ENCODE peak calls at places on chromosomes 11 and 22, in eight cellular contexts. P, N, C, V, H, B, F and L are unnamed samples.

GRCh38 chr11:121591405-121592033 is 138.8 kb upstream of the SORL1-AS1 start:
- DNase-seq in P (peak; percentile 62), V (peak; percentile 88), B (no peak), C (peak; percentile 80), F (peak; percentile 47), N (peak; percentile 72), H (no peak), L (peak; percentile 47)

GRCh38 chr22:30310881-30311771 is 15.6 kb downstream of the TBC1D10A start:
- DNase-seq in H (peak; percentile 89), N (no peak), C (no peak), F (peak; percentile 91), V (peak; percentile 22), P (peak; percentile 69), B (peak; percentile 89), L (peak; percentile 94)

GRCh38 chr11:2575611-2576051 is 124.2 kb downstream of the KCNQ1OT1 start:
- DNase-seq in C (no peak), B (peak; percentile 40), P (no peak), H (peak; percentile 43), N (no peak), F (peak; percentile 12), V (no peak), L (no peak)

GRCh38 chr11:14783788-14784187 is 108.2 kb downstream of the CYP2R1 start:
- DNase-seq in C (no peak), H (no peak), V (no peak), P (no peak), N (no peak), F (no peak), B (no peak), L (no peak)

GRCh38 chr22:20412474-20413216 is 18.7 kb downstream of the ZNF74 start:
- DNase-seq in H (no peak), F (no peak), V (no peak), B (no peak), N (no peak), P (no peak), C (no peak), L (no peak)

GRCh38 chr11:63813035-63813562 is at the start of gene SPINDOC:
- DNase-seq in V (peak; percentile 58), C (peak; percentile 43), B (peak; percentile 91), P (peak; percentile 67), F (peak; percentile 85), H (peak; percentile 93), N (no peak), L (peak; percentile 81)

GRCh38 chr11:117316197-117316961 is at the start of gene BACE1:
- DNase-seq in F (peak; percentile 87), B (peak; percentile 92), P (peak; percentile 79), C (peak; percentile 67), N (peak; percentile 60), H (peak; percentile 91), V (peak; percentile 82), L (peak; percentile 89)

GRCh38 chr11:65536412-65537295 is 11.8 kb downstream of the SCYL1 start:
- DNase-seq in V (no peak), C (no peak), H (no peak), N (no peak), B (no peak), P (no peak), F (no peak), L (no peak)

GRCh38 chr11:71425851-71426250 is 22.3 kb downstream of the DHCR7 start:
- DNase-seq in B (no peak), C (no peak), V (no peak), N (no peak), H (no peak), P (no peak), F (no peak), L (no peak)

GRCh38 chr11:1371026-1371325 is 18.8 kb upstream of the BRSK2 start:
- DNase-seq in H (no peak), F (no peak), V (no peak), N (no peak), P (no peak), C (no peak), B (peak; percentile 61), L (no peak)

GRCh38 chr11:34809191-34810106 is 106.7 kb downstream of the APIP start:
- DNase-seq in C (peak; percentile 31), N (no peak), F (no peak), P (no peak), H (no peak), B (no peak), V (peak; percentile 11), L (peak; percentile 31)

GRCh38 chr11:72328366-72329224 is 84.6 kb upstream of the PHOX2A start:
- DNase-seq in B (no peak), F (no peak), H (no peak), V (peak; percentile 57), N (no peak), P (no peak), C (no peak), L (no peak)

GRCh38 chr22:47337161-47337621 is 574.7 kb downstream of the TBC1D22A start:
- DNase-seq in F (peak; percentile 49), C (peak; percentile 40), B (no peak), H (no peak), V (peak; percentile 54), P (peak; percentile 93), N (peak; percentile 39), L (peak; percentile 91)

GRCh38 chr11:126336646-126337045 is 18.8 kb upstream of the ST3GAL4 start:
- DNase-seq in N (no peak), B (no peak), C (no peak), P (no peak), H (peak; percentile 52), F (peak; percentile 24), V (peak; percentile 39), L (no peak)

GRCh38 chr11:76234704-76235232 is 28.5 kb upstream of the WNT11 start:
- DNase-seq in P (peak; percentile 47), C (no peak), V (no peak), N (no peak), B (peak; percentile 84), H (peak; percentile 84), F (peak; percentile 80), L (no peak)

GRCh38 chr11:3218483-3219280 is at the start of gene MRGPRG:
- DNase-seq in F (peak; percentile 26), B (peak; percentile 58), V (no peak), C (no peak), N (no peak), P (no peak), H (peak; percentile 43), L (no peak)

DNA sequence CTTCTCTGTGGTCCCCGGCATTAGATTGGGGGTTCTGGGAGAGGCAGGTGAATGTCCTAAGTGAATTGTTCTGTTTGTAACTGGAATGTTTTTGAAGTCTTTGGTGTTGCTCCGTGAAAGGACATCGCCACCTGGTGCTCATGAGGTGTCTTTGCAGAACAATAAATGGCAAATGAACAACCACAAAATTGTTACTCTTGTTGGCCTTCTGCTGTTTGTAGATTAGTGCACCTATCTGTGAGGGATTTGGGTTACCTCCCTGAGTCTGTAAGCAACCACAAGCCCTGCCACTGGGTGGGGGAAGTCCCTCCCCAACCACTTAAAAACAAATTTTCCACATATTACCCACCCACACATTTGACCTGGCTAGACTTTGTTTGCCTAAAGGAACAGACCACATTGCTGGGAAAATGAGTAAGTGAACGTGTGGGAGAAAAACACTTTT is 4.7 kb downstream of the MPEG1 start:
- DNase-seq in P (peak; percentile 45), B (no peak), N (no peak), C (peak; percentile 83), V (peak; percentile 86), H (peak; percentile 55), F (peak; percentile 44), L (peak; percentile 51)
- H3K4me3 ChIP-seq in P (no peak overlapping the region), B (no peak overlapping the region), N (no peak overlapping the region), C (no peak overlapping the region), V (no peak overlapping the region), H (no peak overlapping the region), F (no peak overlapping the region), L (no peak overlapping the region)

GRCh38 chr11:73649206-73649605 is 2.8 kb downstream of the PLEKHB1 start:
- DNase-seq in F (no peak), H (no peak), B (no peak), P (no peak), V (no peak), C (no peak), N (no peak), L (no peak)

GRCh38 chr11:73648629-73649046 is 2.3 kb downstream of the PLEKHB1 start:
- DNase-seq in V (no peak), C (no peak), B (no peak), F (no peak), N (no peak), H (no peak), P (no peak), L (no peak)

GRCh38 chr11:73647459-73648100 is 1.2 kb downstream of the PLEKHB1 start:
- DNase-seq in B (peak; percentile 95), N (peak; percentile 33), V (peak; percentile 84), F (peak; percentile 83), C (peak; percentile 69), H (peak; percentile 96), P (peak; percentile 80), L (peak; percentile 40)

GRCh38 chr11:73645570-73645969 is 811 bp upstream of the PLEKHB1 start:
- DNase-seq in N (no peak), P (no peak), B (no peak), H (no peak), C (no peak), V (no peak), F (no peak), L (no peak)

GRCh38 chr11:73645972-73646631 is at the start of gene PLEKHB1:
- DNase-seq in V (no peak), H (peak; percentile 74), P (no peak), N (no peak), F (no peak), B (no peak), C (no peak), L (no peak)
- H3K4me3 ChIP-seq in V (no peak within 1 kb of the TSS), H (peak within 1 kb of the TSS; percentile 12), P (no peak within 1 kb of the TSS), N (no peak within 1 kb of the TSS), F (peak within 1 kb of the TSS; percentile 29), B (peak within 1 kb of the TSS; percentile 55), C (no peak within 1 kb of the TSS), L (no peak within 1 kb of the TSS)

DNA sequence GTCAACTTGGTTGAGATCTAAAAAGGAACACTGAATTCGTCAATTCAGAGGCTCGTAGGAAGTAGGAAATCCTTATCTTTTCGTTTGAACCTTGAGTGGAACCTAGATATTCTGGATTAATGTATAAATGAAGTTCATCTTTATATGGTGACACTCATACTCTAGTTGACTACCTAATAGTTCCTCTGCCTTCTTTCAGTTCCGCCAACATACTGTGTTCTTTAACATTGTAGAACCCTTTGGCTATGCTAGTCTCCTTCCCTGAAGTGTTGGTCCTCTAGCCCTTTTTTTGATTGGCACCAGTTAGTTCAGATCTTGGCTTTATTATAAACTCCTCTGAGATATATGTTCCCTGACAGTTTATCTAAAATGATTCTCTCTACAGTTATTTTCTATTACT is 1.5 kb downstream of the ATM start:
- DNase-seq in N (no peak), V (no peak), B (no peak), H (no peak), F (no peak), C (no peak), P (no peak), L (no peak)
- H3K4me3 ChIP-seq in N (peak overlapping the region; percentile 92), V (peak overlapping the region; percentile 92), B (peak overlapping the region; percentile 87), H (peak overlapping the region; percentile 71), F (peak overlapping the region; percentile 71), C (peak overlapping the region; percentile 93), P (peak overlapping the region; percentile 87), L (peak overlapping the region; percentile 79)

GRCh38 chr22:37454857-37455686 is 27.8 kb upstream of the ELFN2 start:
- DNase-seq in N (no peak), H (no peak), P (peak; percentile 82), F (no peak), B (no peak), V (peak; percentile 93), C (peak; percentile 84), L (peak; percentile 69)
- H3K4me3 ChIP-seq in N (no peak overlapping the region), H (no peak overlapping the region), P (no peak overlapping the region), F (no peak overlapping the region), B (no peak overlapping the region), V (peak overlapping the region; percentile 10), C (peak overlapping the region; percentile 0), L (no peak overlapping the region)